ENCODE peak calls at places on chromosomes 16 and 17, in seven cellular contexts. T is left lung; S is GM03348; P is CD4-positive, alpha-beta T cell; K is stimulated activated CD4-positive, alpha-beta T cell treated with anti-CD3 and anti-CD28 coated beads, Interleukin-1b, Interleukin-23, amount 100 ng/mL, for 4 hours; B is cardiac fibroblast; I is left ventricle myocardium inferior. X is an unnamed sample.

GRCh38 chr17:74318391-74318790 is 7.6 kb upstream of the KIF19 start:
- DNase-seq in T (no peak), P (no peak), S (no peak), I (no peak), K (no peak), B (no peak), X (no peak)

GRCh38 chr17:7336240-7337175 is at the start of gene ACAP1:
- DNase-seq in B (no peak), T (peak; percentile 94), S (no peak), P (peak; percentile 87), K (peak; percentile 79), I (no peak), X (peak; percentile 13)

GRCh38 chr16:83116274-83116892 is 489.6 kb downstream of the CDH13 start:
- DNase-seq in I (no peak), K (no peak), S (peak; percentile 38), B (no peak), T (no peak), P (no peak), X (no peak)

GRCh38 chr16:16008666-16009065 is 59.2 kb downstream of the ABCC1 start:
- DNase-seq in B (no peak), I (no peak), T (no peak), P (no peak), S (no peak), K (no peak), X (no peak)

GRCh38 chr17:33038740-33039139 is 47.1 kb downstream of the SPACA3 start:
- DNase-seq in I (no peak), P (no peak), S (peak; percentile 39), T (no peak), K (no peak), B (peak; percentile 33), X (peak; percentile 73)

GRCh38 chr17:34603974-34604373 is 24.6 kb downstream of the TMEM132E start:
- DNase-seq in K (no peak), S (no peak), P (no peak), I (no peak), T (no peak), B (no peak), X (no peak)

GRCh38 chr16:85935391-85935956 is 36.5 kb downstream of the IRF8 start:
- DNase-seq in T (no peak), I (no peak), K (no peak), S (no peak), P (no peak), B (no peak), X (no peak)

GRCh38 chr17:43983515-43984411 is 20.7 kb upstream of the NAGS start:
- DNase-seq in T (peak; percentile 83), I (no peak), S (peak; percentile 42), B (no peak), P (no peak), K (no peak), X (peak; percentile 35)

GRCh38 chr17:55230716-55231115 is 34.0 kb upstream of the HLF start:
- DNase-seq in B (no peak), S (no peak), K (no peak), T (no peak), P (no peak), I (no peak), X (no peak)

GRCh38 chr17:82924214-82924613 is 84.4 kb upstream of the ZNF750 start:
- DNase-seq in S (no peak), T (no peak), P (no peak), B (no peak), I (no peak), K (no peak), X (no peak)

GRCh38 chr17:15382866-15383265 is 41.5 kb upstream of the TEKT3 start:
- DNase-seq in S (no peak), P (no peak), T (no peak), I (no peak), B (no peak), K (no peak), X (no peak)

GRCh38 chr16:77987772-77988171 is 34.6 kb upstream of the CLEC3A start:
- DNase-seq in K (no peak), S (no peak), P (no peak), B (no peak), T (no peak), I (no peak), X (no peak)

GRCh38 chr17:80364091-80364691 is 50.8 kb upstream of the ENDOV start:
- DNase-seq in T (no peak), S (no peak), B (no peak), P (no peak), I (no peak), K (no peak), X (no peak)

GRCh38 chr16:56930516-56931252 is 1.3 kb upstream of the HERPUD1 start:
- DNase-seq in T (no peak), P (no peak), K (no peak), I (no peak), B (no peak), S (no peak), X (no peak)

GRCh38 chr17:57781386-57782050 is 36.4 kb upstream of the CCDC182 start:
- DNase-seq in P (no peak), B (no peak), T (no peak), S (no peak), I (no peak), K (no peak), X (no peak)

GRCh38 chr16:75282811-75283281 is 31.4 kb upstream of the BCAR1 start:
- DNase-seq in T (no peak), K (no peak), I (no peak), B (no peak), S (no peak), P (no peak), X (no peak)

GRCh38 chr17:6286239-6286638 is 148.7 kb downstream of the AIPL1 start:
- DNase-seq in S (no peak), T (no peak), I (no peak), K (no peak), B (no peak), P (no peak), X (no peak)

GRCh38 chr17:70564006-70564620 is 394.8 kb downstream of the KCNJ2 start:
- DNase-seq in I (no peak), P (no peak), K (no peak), S (no peak), B (no peak), T (no peak), X (no peak)

GRCh38 chr16:67919618-67920210 is 11.9 kb downstream of the CTRL start:
- DNase-seq in K (no peak), S (no peak), T (no peak), P (no peak), I (no peak), B (no peak), X (no peak)

GRCh38 chr17:68298601-68299000 is 7.3 kb downstream of the ARSG start:
- DNase-seq in I (no peak), T (no peak), B (no peak), P (no peak), K (no peak), S (no peak), X (no peak)

GRCh38 chr17:74089869-74090464 is 113.5 kb upstream of the RPL38 start:
- DNase-seq in I (no peak), S (peak; percentile 50), T (no peak), P (no peak), B (peak; percentile 55), K (no peak), X (peak; percentile 54)

GRCh38 chr16:87057291-87057881 is 259.8 kb downstream of the C16orf95 start:
- DNase-seq in I (no peak), S (no peak), T (no peak), B (no peak), P (no peak), K (no peak), X (no peak)

GRCh38 chr17:73998246-73999220 is 204.9 kb upstream of the RPL38 start:
- DNase-seq in S (peak; percentile 58), I (peak; percentile 38), T (peak; percentile 85), K (peak; percentile 47), B (no peak), P (peak; percentile 61), X (peak; percentile 80)

GRCh38 chr16:29745853-29746345 is at the start of gene C16orf54:
- DNase-seq in B (no peak), T (peak; percentile 96), I (peak; percentile 70), K (peak; percentile 70), S (no peak), P (peak; percentile 91), X (no peak)

GRCh38 chr16:57945740-57946138 is 25.2 kb downstream of the CNGB1 start:
- DNase-seq in K (no peak), S (no peak), P (no peak), T (no peak), I (no peak), B (peak; percentile 11), X (no peak)

X was measured in endothelial cell.